ENCODE peak calls at places on chromosome 13, in six cellular contexts. One of them, this sample, is unnamed. For H3K4me1, the result is how much of the 10 kb centered on the place peaks cover.

GRCh38 chr13:101149735-101150380 is 266.4 kb downstream of the NALCN start:
- DNase-seq in right atrium auricular region: no peak
- DNase-seq in Peyer's patch: no peak
- DNase-seq in ovary: no peak
- DNase-seq in lung: no peak
- DNase-seq in left lung: no peak
- DNase-seq in this sample: no peak

GRCh38 chr13:101728615-101729014 is 276.1 kb downstream of the ITGBL1 start:
- DNase-seq in right atrium auricular region: no peak
- DNase-seq in Peyer's patch: no peak
- DNase-seq in ovary: no peak
- DNase-seq in lung: no peak
- DNase-seq in left lung: no peak
- DNase-seq in this sample: no peak

GRCh38 chr13:33207616-33207964 is 78.0 kb downstream of the STARD13 start:
- DNase-seq in right atrium auricular region: no peak
- DNase-seq in Peyer's patch: no peak
- DNase-seq in ovary: no peak
- DNase-seq in lung: no peak
- DNase-seq in left lung: no peak
- DNase-seq in this sample: no peak

GRCh38 chr13:103803349-103803748 is 737.1 kb upstream of the SLC10A2 start:
- DNase-seq in right atrium auricular region: no peak
- DNase-seq in Peyer's patch: no peak
- DNase-seq in ovary: no peak
- DNase-seq in lung: no peak
- DNase-seq in left lung: no peak
- DNase-seq in this sample: no peak

GRCh38 chr13:47087841-47088240 is 191.0 kb upstream of the HTR2A start:
- DNase-seq in right atrium auricular region: no peak
- DNase-seq in Peyer's patch: no peak
- DNase-seq in ovary: no peak
- DNase-seq in lung: no peak
- DNase-seq in left lung: no peak
- DNase-seq in this sample: no peak

GRCh38 chr13:75425216-75426009 is 56.6 kb downstream of the TBC1D4 start:
- DNase-seq in right atrium auricular region: no peak
- DNase-seq in Peyer's patch: no peak
- DNase-seq in ovary: no peak
- DNase-seq in lung: no peak
- DNase-seq in left lung: no peak
- DNase-seq in this sample: no peak

GRCh38 chr13:48094781-48095502 is at the start of gene MED4:
- DNase-seq in right atrium auricular region: peak
- DNase-seq in Peyer's patch: peak
- DNase-seq in ovary: peak
- DNase-seq in lung: peak
- DNase-seq in left lung: peak
- DNase-seq in this sample: peak

GRCh38 chr13:78160793-78161192 is 242.2 kb upstream of the EDNRB start:
- DNase-seq in right atrium auricular region: no peak
- DNase-seq in Peyer's patch: no peak
- DNase-seq in ovary: no peak
- DNase-seq in lung: no peak
- DNase-seq in left lung: no peak
- DNase-seq in this sample: no peak

GRCh38 chr13:50261502-50261901 is 246.3 kb downstream of the KCNRG start:
- DNase-seq in right atrium auricular region: no peak
- DNase-seq in Peyer's patch: no peak
- DNase-seq in ovary: no peak
- DNase-seq in lung: no peak
- DNase-seq in left lung: no peak
- DNase-seq in this sample: no peak

DNA sequence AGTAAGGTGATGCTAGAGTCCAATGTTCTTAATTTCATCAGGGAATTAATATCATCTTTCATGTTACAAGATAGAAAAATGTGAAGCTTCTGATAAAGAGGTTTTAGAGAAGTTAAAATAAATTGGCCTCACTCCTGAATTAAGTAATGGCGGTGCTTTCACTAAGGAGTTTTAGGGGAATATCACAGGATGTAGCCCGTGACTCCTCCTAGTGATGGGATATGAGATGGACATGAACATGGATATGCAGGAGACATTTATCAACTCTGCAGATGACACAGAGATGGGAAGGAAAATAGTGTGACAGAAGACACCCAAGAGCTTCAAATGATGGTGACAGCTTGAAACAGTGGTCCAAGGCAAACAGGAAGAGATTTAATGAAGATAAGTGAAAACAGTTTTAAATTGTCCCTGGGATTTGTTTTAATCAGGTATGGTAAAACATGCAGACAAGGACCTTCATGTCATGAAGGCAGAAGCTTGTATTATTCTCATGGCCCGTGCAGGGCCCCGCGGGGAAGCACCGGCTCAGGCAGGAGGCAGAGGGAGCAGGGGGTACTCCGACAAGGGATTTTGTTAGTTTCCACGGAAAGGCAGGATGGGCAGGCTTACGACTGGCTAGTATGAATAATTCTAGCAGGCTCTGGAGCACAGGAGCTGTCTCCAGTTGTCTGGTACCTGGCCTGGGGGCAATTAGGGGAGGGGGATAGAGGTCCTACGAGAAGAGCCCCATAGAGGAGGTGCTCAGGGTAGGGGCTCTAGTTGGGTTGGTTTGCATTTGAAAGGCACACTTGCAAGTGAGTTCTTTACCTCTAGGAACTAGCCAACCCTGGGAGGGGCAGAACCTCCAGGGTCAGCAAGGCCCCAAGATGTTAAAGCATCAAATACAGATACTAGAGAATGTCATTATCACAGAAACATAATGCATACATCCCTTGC is 38.7 kb upstream of the FARP1 start:
- DNase-seq in right atrium auricular region: no peak
- DNase-seq in Peyer's patch: no peak
- DNase-seq in ovary: no peak
- DNase-seq in lung: no peak
- DNase-seq in left lung: no peak
- DNase-seq in this sample: no peak
- TF ChIP-seq CTCF in right atrium auricular region: no peak
- TF ChIP-seq CTCF in Peyer's patch: no peak
- TF ChIP-seq CTCF in ovary: no peak
- TF ChIP-seq CTCF in lung: no peak
- TF ChIP-seq CTCF in left lung: no peak
- TF ChIP-seq CTCF in this sample: peak

GRCh38 chr13:98492335-98493034 is 84.4 kb downstream of the STK24 start:
- DNase-seq in right atrium auricular region: no peak
- DNase-seq in Peyer's patch: no peak
- DNase-seq in ovary: no peak
- DNase-seq in lung: no peak
- DNase-seq in left lung: no peak
- DNase-seq in this sample: no peak

GRCh38 chr13:98488736-98489135 is 88.2 kb downstream of the STK24 start:
- DNase-seq in right atrium auricular region: no peak
- DNase-seq in Peyer's patch: no peak
- DNase-seq in ovary: no peak
- DNase-seq in lung: no peak
- DNase-seq in left lung: no peak
- DNase-seq in this sample: no peak

GRCh38 chr13:98489446-98490194 is 87.3 kb downstream of the STK24 start:
- DNase-seq in right atrium auricular region: peak
- DNase-seq in Peyer's patch: no peak
- DNase-seq in ovary: no peak
- DNase-seq in lung: no peak
- DNase-seq in left lung: no peak
- DNase-seq in this sample: no peak

GRCh38 chr13:98490195-98490771 is 86.6 kb downstream of the STK24 start:
- DNase-seq in right atrium auricular region: no peak
- DNase-seq in Peyer's patch: no peak
- DNase-seq in ovary: no peak
- DNase-seq in lung: no peak
- DNase-seq in left lung: no peak
- DNase-seq in this sample: no peak

DNA sequence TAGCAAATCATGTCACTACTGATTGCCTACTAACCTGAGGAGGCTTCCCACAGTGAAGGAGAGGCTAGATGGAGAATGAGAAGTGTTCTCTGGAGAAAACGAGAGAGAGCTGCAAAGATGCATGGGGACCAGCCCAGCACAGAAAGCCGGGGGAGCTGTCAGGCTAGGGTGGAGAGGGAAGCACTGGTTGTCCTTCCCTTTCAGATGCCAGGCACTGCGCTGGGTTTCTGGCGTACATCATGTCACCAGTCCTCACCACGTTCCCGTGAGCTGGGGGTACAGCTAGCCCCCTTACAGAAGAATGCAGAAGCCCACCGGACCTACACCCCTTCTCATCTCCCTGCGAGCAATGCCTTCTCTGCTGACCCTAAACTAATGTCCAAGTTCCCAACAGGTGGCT is 86.0 kb downstream of the STK24 start:
- DNase-seq in right atrium auricular region: no peak
- DNase-seq in Peyer's patch: no peak
- DNase-seq in ovary: no peak
- DNase-seq in lung: no peak
- DNase-seq in left lung: no peak
- DNase-seq in this sample: no peak
- H3K4me1 ChIP-seq in right atrium auricular region: half or more
- H3K4me1 ChIP-seq in Peyer's patch: under half
- H3K4me1 ChIP-seq in ovary: under half
- H3K4me1 ChIP-seq in lung: under half
- H3K4me1 ChIP-seq in left lung: under half
- H3K4me1 ChIP-seq in this sample: under half

GRCh38 chr13:40755082-40755755 is 15.8 kb downstream of the MRPS31 start:
- DNase-seq in right atrium auricular region: no peak
- DNase-seq in Peyer's patch: no peak
- DNase-seq in ovary: no peak
- DNase-seq in lung: no peak
- DNase-seq in left lung: no peak
- DNase-seq in this sample: no peak

GRCh38 chr13:40749327-40749726 is 21.7 kb downstream of the MRPS31 start:
- DNase-seq in right atrium auricular region: no peak
- DNase-seq in Peyer's patch: no peak
- DNase-seq in ovary: no peak
- DNase-seq in lung: no peak
- DNase-seq in left lung: no peak
- DNase-seq in this sample: no peak
- TF ChIP-seq CTCF in right atrium auricular region: peak
- TF ChIP-seq CTCF in Peyer's patch: no peak
- TF ChIP-seq CTCF in ovary: no peak
- TF ChIP-seq CTCF in lung: no peak
- TF ChIP-seq CTCF in left lung: no peak
- TF ChIP-seq CTCF in this sample: no peak

GRCh38 chr13:114106526-114106925 is 25.9 kb downstream of the RASA3 start:
- DNase-seq in right atrium auricular region: no peak
- DNase-seq in Peyer's patch: no peak
- DNase-seq in ovary: no peak
- DNase-seq in lung: no peak
- DNase-seq in left lung: no peak
- DNase-seq in this sample: no peak

GRCh38 chr13:114105351-114106225 is 26.8 kb downstream of the RASA3 start:
- DNase-seq in right atrium auricular region: peak
- DNase-seq in Peyer's patch: no peak
- DNase-seq in ovary: peak
- DNase-seq in lung: no peak
- DNase-seq in left lung: peak
- DNase-seq in this sample: no peak

GRCh38 chr13:114102521-114103288 is 29.7 kb downstream of the RASA3 start:
- DNase-seq in right atrium auricular region: peak
- DNase-seq in Peyer's patch: no peak
- DNase-seq in ovary: peak
- DNase-seq in lung: no peak
- DNase-seq in left lung: peak
- DNase-seq in this sample: no peak

GRCh38 chr13:114106991-114107685 is 25.3 kb downstream of the RASA3 start:
- DNase-seq in right atrium auricular region: peak
- DNase-seq in Peyer's patch: no peak
- DNase-seq in ovary: peak
- DNase-seq in lung: no peak
- DNase-seq in left lung: no peak
- DNase-seq in this sample: no peak

DNA sequence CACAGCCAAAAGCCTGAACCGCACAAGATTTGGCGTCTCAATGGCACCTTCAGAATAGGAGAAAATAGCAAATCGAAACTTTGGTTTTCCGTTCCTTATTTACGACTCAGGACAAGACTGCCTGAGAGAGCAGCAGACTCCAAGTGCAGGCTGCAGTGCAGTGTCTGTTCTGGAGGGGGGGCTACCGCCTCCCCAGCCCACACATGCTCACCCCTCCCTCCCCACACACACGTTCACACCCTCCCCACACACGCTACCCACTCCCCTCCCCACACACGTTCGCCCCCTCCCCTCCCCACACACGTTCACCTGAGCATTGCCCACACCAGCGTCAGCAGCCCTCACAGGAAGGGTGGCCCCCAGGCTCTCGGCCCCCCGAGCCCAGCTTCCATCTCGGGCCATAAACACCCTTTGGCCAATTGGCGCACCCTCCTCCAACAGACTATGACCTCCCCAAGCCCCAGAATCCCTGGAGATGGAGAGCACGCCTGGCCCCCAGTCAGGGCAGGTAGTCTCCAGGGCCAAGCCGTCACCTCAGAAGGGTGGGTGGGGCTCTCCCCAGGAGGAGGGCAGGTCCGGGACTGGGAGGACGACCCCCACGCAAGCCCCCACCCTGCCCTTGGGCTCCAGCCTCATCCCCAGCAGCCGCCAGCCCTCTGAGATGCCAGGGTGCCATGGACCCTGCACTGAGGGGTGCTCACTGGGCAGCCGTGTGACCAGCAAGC is 27.6 kb downstream of the RASA3 start:
- DNase-seq in right atrium auricular region: peak
- DNase-seq in Peyer's patch: no peak
- DNase-seq in ovary: peak
- DNase-seq in lung: no peak
- DNase-seq in left lung: no peak
- DNase-seq in this sample: no peak
- H3K4me1 ChIP-seq in right atrium auricular region: half or more
- H3K4me1 ChIP-seq in Peyer's patch: under half
- H3K4me1 ChIP-seq in ovary: under half
- H3K4me1 ChIP-seq in lung: under half
- H3K4me1 ChIP-seq in left lung: under half
- H3K4me1 ChIP-seq in this sample: half or more